ENCODE peak calls at places on chromosomes 13 and 19, in four cellular contexts. M, D, G and Q are unnamed samples.

GRCh38 chr19:1252221-1252817 is 3.9 kb downstream of the MIDN start:
- DNase-seq in G (no peak), D (peak), M (peak), Q (peak)

GRCh38 chr13:83168575-83168974 is 713.7 kb downstream of the SLITRK1 start:
- DNase-seq in M (no peak), G (no peak), D (no peak), Q (no peak)

GRCh38 chr13:34064456-34065205 is 246.7 kb downstream of the RFC3 start:
- DNase-seq in D (no peak), G (no peak), M (no peak), Q (no peak)

GRCh38 chr13:112940236-112940635 is 28.8 kb upstream of the MCF2L start:
- DNase-seq in G (no peak), D (no peak), M (peak), Q (no peak)

GRCh38 chr19:45009625-45010255 is 8.5 kb downstream of the RELB start:
- DNase-seq in G (no peak), M (no peak), D (no peak), Q (no peak)

GRCh38 chr19:48190288-48191284 is 20.1 kb downstream of the ZSWIM9 start:
- DNase-seq in G (peak), D (no peak), M (peak), Q (no peak)

GRCh38 chr13:105403065-105403464 is 1132.4 kb downstream of the EFNB2 start:
- DNase-seq in D (no peak), M (no peak), G (no peak), Q (no peak)

GRCh38 chr13:47008318-47008717 is 111.5 kb upstream of the HTR2A start:
- DNase-seq in D (no peak), G (no peak), M (no peak), Q (no peak)

GRCh38 chr19:15299568-15300409 is 32.5 kb downstream of the BRD4 start:
- DNase-seq in G (no peak), D (no peak), M (no peak), Q (no peak)

GRCh38 chr13:44140146-44140545 is 233.5 kb upstream of the SERP2 start:
- DNase-seq in D (no peak), G (peak), M (peak), Q (no peak)

GRCh38 chr13:76848596-76848995 is 37.6 kb downstream of the KCTD12 start:
- DNase-seq in D (no peak), M (no peak), G (no peak), Q (peak)

GRCh38 chr13:43057653-43058317 is 34.4 kb downstream of the DNAJC15 start:
- DNase-seq in G (no peak), M (no peak), D (no peak), Q (no peak)

GRCh38 chr19:36573948-36574726 is 1.0 kb upstream of the ZNF529 start:
- DNase-seq in D (no peak), M (peak), G (no peak), Q (no peak)

GRCh38 chr19:11238041-11238440 is 1.4 kb upstream of the ANGPTL8 start:
- DNase-seq in M (no peak), G (no peak), D (no peak), Q (no peak)

DNA sequence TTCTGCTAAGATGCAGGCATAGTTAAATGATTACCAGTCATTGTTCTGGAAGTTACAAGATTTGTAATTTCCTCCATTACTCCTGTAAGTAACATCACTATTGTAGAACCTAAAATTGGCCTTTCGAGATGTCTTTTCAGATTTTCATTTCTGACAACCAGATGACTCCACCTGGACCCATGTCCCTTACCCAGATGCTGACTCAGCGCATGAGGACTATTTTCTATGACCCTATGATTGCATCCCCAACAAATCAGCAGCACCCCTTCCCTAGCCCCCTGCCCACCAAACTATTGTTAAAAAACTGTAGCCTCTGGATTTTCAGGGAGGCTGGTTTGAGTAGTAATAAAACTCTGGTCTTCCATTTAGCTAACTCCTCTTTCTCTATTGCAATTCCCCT is 55.2 kb upstream of the RCBTB2 start:
- DNase-seq in D (no peak), G (no peak), M (no peak), Q (no peak)
- TF ChIP-seq CTCF in D (no peak), G (no peak), M (no peak), Q (no peak)

GRCh38 chr13:41268764-41269163 is 5.4 kb upstream of the MTRF1 start:
- DNase-seq in G (no peak), M (no peak), D (no peak), Q (no peak)

GRCh38 chr13:41267106-41267505 is 3.7 kb upstream of the MTRF1 start:
- DNase-seq in D (no peak), M (no peak), G (no peak), Q (no peak)

GRCh38 chr13:41257535-41257934 is 5.8 kb downstream of the MTRF1 start:
- DNase-seq in D (no peak), M (no peak), G (no peak), Q (no peak)

GRCh38 chr13:41259875-41260501 is 3.4 kb downstream of the MTRF1 start:
- DNase-seq in D (no peak), M (no peak), G (no peak), Q (no peak)

DNA sequence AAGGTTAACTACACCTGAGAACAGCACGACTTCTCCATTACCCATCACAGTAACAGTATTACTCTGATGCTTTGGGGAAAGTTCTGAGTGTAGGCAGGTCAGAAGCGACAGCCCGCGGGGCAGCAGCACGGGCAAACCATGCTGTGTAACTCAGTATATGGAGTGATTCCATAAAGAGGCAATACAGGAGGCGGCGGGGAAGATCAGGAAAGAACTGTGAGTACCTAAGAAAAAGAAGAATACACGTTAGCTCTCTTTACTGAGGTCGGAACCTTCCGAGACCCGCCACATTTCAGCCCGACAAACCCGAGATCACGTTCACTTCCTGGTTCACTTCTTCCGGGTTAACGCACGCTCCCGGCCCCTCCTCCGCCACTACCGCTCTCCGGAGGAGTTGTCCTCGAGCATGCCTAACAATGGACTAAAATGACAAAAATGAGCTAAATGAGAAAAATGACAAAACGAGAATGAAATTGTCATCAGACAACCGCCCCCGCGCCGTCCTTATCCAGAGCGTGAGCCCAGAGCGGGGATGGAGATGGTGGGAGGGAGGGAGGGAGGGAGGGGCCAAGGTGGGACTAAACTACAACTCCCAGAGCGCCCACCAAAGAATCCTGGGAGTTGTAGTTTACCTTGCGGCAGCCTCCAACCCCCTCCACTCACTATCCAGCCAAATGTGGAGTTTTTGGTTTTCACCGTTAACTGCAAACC is at the start of gene MTRF1:
- DNase-seq in D (peak), G (peak), M (peak), Q (peak)
- TF ChIP-seq POLR2AphosphoS5 in D (peak), G (no peak), M (peak), Q (peak)

GRCh38 chr19:3684817-3685410 is 15.4 kb downstream of the PIP5K1C start:
- DNase-seq in D (no peak), G (no peak), M (no peak), Q (no peak)
- TF ChIP-seq CTCF in D (no peak), G (no peak), M (no peak), Q (no peak)

GRCh38 chr19:49877020-49877878 is at the start of the genes AKT1S1 and TBC1D17:
- DNase-seq in M (peak), D (peak), G (peak), Q (peak)
- TF ChIP-seq POLR2AphosphoS5 in M (peak), D (no peak), G (peak), Q (peak)

GRCh38 chr19:46489445-46490272 is 6.0 kb downstream of the PNMA8B start:
- DNase-seq in G (peak), D (no peak), M (peak), Q (peak)
- TF ChIP-seq CTCF in G (peak), D (peak), M (no peak), Q (peak)

DNA sequence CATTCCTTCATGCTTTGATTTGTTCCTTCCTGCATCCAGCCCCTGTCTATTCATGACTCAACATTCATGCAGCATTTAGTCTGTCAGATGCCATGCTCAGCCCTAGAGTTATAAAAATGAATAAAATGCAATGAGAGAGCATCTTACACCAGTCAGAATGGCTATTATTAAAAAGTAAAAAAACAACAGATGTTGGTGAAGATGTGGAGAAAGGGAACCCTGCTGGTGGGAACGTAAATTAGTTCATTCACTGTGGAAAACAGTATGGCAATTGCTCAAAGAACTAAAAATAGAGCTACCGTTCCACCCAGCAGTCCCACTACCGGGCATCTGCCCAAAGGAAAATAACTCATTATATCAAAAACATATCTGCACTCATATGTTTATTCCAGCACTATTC is 70.0 kb upstream of the GTF3A start:
- DNase-seq in D (no peak), G (no peak), M (no peak), Q (no peak)
- TF ChIP-seq POLR2AphosphoS5 in D (peak), G (no peak), M (no peak), Q (no peak)

GRCh38 chr19:41172297-41173164 is 20.5 kb upstream of the CYP2S1 start:
- DNase-seq in G (no peak), M (peak), D (no peak), Q (no peak)
- TF ChIP-seq CTCF in G (peak), M (no peak), D (no peak), Q (no peak)

GRCh38 chr19:4334929-4335833 is 3.4 kb downstream of the STAP2 start:
- DNase-seq in D (no peak), M (no peak), G (no peak), Q (no peak)

GRCh38 chr19:4342421-4343055 is 824 bp upstream of the MPND start:
- DNase-seq in G (peak), M (peak), D (peak), Q (peak)

GRCh38 chr19:4343056-4343844 is at the start of gene MPND:
- DNase-seq in G (peak), M (peak), D (peak), Q (peak)

GRCh38 chr19:4337906-4338440 is 654 bp downstream of the STAP2 start:
- DNase-seq in G (no peak), M (peak), D (no peak), Q (peak)

DNA sequence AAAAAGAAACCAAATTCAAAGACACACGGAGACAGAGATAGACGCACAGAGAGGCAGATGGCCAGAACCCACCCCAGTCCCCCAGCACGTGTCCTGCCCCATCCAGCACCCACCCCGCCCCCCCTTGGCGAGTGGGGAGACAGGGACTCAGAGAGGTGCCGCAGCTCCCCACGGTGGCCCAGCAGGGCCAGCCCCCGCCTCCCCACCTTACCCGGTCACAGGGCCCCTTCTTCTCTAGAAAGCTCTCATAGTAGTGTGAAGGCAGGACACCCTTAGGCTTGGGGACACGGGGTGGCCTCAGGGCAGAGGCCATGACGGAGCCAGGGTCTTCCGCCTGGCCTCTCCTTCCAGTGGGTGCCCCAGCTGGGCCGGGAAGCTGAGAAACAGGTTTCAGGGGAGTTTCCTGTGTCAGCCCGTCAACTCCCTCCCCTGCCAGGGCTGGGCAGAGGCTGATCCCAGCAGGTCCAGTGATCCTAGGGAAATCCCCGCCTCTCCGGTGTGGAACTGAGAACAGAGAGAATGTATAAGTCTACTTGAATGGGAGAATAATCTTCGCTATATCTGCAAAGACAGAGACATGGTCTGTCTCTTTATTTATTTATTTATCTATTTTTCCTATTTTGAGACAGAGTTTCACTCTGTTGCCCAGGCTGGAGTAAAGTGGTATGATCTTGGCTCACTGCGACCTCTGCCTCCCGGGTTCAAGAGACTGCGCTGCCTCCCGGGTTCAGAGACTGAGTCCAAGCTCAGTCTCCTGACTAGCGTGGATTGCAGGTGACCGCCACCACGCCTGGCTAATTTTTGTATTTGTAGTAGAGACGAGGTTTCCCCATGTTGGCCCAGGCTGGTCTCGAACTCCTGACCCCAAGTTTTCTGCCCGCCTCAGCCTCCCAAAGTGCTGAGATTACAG is at the start of gene STAP2:
- DNase-seq in M (peak), G (peak), D (no peak), Q (no peak)
- TF ChIP-seq POLR2AphosphoS5 in M (peak), G (no peak), D (no peak), Q (no peak)

DNA sequence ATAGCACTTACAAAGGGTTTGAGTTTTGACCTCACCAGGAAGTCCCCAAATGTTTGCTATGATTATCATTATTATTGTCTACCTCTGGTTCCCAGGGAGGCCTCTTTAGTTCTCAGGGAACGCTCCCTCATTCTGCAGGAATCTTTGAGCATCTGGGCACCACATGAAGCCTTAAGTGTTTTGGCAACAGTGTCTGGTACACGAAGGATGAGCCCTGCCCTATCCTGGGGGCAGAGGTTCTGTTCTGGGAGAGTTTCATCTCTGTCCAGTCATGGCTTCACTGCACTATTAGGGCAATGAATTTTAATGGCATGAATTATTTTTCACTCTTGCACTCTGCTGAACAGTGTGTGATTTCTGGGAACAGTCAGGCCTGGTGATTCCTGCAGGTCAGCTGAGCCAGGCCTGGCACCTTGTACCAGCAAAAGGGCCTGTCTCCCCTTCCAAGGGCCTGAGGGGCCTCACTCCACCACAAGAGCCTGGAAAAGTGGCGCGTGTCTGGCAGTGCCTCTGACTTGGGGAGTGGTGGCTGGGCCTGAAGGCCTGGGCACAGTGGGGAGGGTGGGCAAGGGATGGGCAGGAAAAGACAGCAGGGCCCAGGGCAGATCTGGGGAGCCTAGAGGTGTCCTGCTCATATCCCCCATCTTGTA is 4.6 kb downstream of the FAM187B start:
- DNase-seq in D (peak), G (no peak), M (no peak), Q (no peak)
- TF ChIP-seq CTCF in D (no peak), G (no peak), M (no peak), Q (no peak)

DNA sequence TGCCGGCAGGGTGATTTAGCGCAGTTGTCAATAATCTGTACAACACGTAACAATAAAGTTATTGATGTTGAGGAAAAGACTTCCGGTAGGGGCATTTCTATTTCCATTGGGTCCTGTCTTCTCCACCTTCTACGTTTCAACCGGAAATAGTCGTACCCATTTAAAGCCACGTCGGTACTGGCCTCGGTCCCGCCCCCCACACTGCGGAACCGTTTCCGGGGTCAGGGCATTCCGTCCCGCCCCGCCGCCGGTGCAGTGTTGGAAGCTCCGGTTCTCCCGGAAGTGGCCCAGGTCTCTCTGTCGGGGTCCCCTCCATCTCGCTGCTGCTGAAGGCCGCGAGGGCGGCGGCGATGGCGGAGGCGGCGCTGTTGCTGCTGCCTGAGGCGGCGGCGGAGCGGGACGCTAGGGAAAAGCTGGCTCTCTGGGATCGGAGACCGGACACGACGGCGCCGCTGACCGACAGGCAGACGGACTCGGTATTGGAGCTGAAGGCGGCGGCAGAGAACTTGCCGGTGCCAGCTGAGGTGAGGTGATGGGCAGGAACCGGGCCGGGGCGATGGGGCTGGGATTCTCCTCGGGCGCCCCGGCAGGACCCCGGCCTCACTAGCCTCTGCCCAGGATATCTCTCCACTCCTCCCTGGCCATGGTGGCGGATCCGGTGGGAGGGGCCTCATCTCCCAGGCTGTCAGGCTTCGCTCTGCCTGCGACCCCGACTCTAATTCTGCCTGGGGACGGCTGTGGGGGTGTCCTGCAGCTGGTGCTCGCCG is at the start of gene COG3:
- DNase-seq in G (peak), D (peak), M (peak), Q (peak)
- TF ChIP-seq POLR2AphosphoS5 in G (peak), D (peak), M (peak), Q (peak)